ENCODE peak calls at places on chromosomes 7 and 10, in six cellular contexts. D is heart left ventricle, N is mesothelial cell of epicardium, F is brain microvascular endothelial cell, C is BJ, L is WTC11. R is an unnamed sample.

GRCh38 chr7:42869131-42870020 is 42.5 kb downstream of the C7orf25 start:
- DNase-seq in F (peak), C (no peak), L (no peak), D (no peak), N (no peak), R (no peak)

GRCh38 chr10:93152136-93152535 is 78.4 kb downstream of the CYP26A1 start:
- DNase-seq in L (no peak), N (no peak), D (no peak), C (peak), F (peak), R (no peak)

GRCh38 chr10:132591166-132591971 is 53.8 kb downstream of the INPP5A start:
- DNase-seq in N (no peak), L (peak), D (peak), F (peak), C (no peak), R (no peak)

GRCh38 chr7:148987751-148988512 is 40.4 kb downstream of the PDIA4 start:
- DNase-seq in C (no peak), D (no peak), F (no peak), N (no peak), L (no peak), R (no peak)

GRCh38 chr7:1940863-1941262 is 270.8 kb downstream of the ELFN1 start:
- DNase-seq in C (no peak), F (no peak), N (no peak), L (no peak), D (no peak), R (no peak)

GRCh38 chr7:3861941-3862340 is 560.9 kb downstream of the SDK1 start:
- DNase-seq in L (no peak), F (peak), D (peak), C (peak), N (no peak), R (no peak)

GRCh38 chr10:124225468-124226270 is 132.3 kb upstream of the CHST15 start:
- DNase-seq in F (no peak), L (no peak), C (no peak), D (no peak), N (no peak), R (no peak)

GRCh38 chr7:17318146-17318545 is 19.7 kb downstream of the AHR start:
- DNase-seq in F (peak), D (no peak), L (no peak), C (no peak), N (no peak), R (no peak)

GRCh38 chr7:106862317-106863183 is 2.5 kb upstream of the PIK3CG start:
- DNase-seq in D (no peak), N (no peak), L (no peak), C (peak), F (no peak), R (no peak)

GRCh38 chr7:80154656-80155325 is 20.2 kb downstream of the GNAI1 start:
- DNase-seq in N (no peak), C (no peak), F (no peak), L (no peak), D (no peak), R (no peak)

GRCh38 chr7:815284-816216 is 16.7 kb upstream of the SUN1 start:
- DNase-seq in D (peak), C (no peak), F (no peak), L (peak), N (peak), R (peak)

GRCh38 chr7:28272461-28272877 is 91.9 kb upstream of the JAZF1 start:
- DNase-seq in C (no peak), N (no peak), L (peak), D (peak), F (peak), R (no peak)

GRCh38 chr7:142412551-142413193 is 154.8 kb upstream of the PRSS58 start:
- DNase-seq in C (no peak), N (no peak), F (peak), L (peak), D (no peak), R (no peak)

GRCh38 chr10:46304671-46305429 is 18.1 kb downstream of the ANTXRL start:
- DNase-seq in L (no peak), C (no peak), D (no peak), N (no peak), F (no peak), R (no peak)

DNA sequence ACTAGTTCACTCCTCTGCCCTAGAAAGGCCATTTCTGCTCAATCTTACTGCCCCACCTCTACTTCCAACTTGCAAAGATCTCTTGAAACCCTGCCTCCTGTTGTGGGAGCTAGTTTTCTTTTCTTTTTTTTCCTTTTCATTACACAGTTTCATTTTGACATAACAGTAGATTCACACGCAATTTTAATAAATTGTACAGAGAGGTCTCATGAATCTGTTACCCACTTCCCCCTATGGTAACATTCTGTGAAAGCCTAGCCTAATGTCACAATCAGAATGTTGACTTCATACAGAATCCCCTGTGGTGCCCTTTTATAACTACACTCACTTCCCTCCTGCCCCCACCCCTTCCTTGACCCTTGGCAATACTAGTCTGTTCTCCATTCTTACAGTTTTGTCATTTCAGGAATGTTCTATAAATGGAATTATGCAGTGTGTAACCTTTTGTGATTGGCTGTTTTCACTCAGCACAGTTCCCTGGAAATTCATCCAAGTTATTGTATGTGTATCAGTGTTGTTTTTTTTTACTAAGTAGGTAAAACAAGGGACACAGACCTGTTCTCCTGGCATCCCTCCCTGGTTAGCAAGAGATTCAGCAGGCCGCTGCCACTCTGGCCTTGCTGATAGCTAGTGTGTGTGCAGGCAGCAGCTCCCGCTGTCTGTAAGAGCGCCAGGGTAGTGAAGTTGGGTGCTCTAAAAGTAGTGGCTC is 21.5 kb downstream of the CHST3 start:
- DNase-seq in C (peak), N (no peak), F (peak), L (no peak), D (peak), R (no peak)
- TF ChIP-seq CTCF in C (peak), N (no peak), F (no peak), L (no peak), D (no peak), R (no peak)

GRCh38 chr10:110388682-110389052 is 83.9 kb upstream of the SMNDC1 start:
- DNase-seq in D (no peak), N (no peak), C (no peak), F (no peak), L (no peak), R (no peak)
- TF ChIP-seq CTCF in D (no peak), N (no peak), C (peak), F (peak), L (no peak), R (peak)

GRCh38 chr7:22806754-22807153 is 15.9 kb downstream of the TOMM7 start:
- DNase-seq in L (no peak), D (no peak), C (no peak), F (no peak), N (no peak), R (no peak)
- TF ChIP-seq CTCF in L (no peak), D (no peak), C (no peak), F (no peak), N (no peak), R (no peak)

DNA sequence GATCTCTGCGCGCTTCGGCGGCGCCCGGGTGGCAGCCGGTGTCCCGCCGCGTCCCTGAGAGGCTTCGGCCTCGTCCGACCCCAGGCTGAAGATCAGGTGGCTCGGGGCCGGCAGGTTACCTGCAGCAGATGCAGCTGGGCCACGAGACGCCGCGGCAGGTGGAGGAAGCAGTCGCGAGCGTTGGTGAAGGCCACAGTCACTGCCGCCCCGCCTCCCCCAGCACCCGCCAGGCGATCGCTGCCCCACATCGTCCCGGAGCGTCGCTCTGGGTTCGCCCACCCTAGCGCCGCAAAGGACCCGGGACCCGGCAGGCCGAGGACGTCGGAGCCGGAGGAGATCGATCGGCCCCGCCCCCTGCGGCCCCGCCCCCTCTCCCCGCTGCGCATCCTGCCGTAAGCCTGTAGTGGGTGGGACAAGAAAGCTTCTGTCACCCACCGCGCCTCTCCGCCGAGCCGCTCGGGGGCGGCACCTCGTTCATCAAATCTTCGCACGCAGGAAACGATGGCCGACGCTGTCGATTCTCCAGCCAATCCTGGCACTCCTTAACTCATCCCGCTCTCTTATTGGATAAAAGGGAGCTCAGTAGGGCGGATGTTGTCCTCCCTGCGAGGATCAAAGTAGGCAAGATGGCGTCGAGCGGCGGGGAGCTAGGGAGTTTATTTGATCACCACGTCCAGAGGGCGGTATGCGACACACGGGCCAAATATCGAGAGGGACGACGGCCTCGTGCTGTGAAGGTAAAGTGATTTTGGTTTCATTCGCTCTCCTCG is at the start of the genes PEX1 and RBM48:
- DNase-seq in N (peak), D (peak), L (peak), C (peak), F (peak), R (peak)
- TF ChIP-seq CTCF in N (no peak), D (no peak), L (no peak), C (peak), F (peak), R (peak)

DNA sequence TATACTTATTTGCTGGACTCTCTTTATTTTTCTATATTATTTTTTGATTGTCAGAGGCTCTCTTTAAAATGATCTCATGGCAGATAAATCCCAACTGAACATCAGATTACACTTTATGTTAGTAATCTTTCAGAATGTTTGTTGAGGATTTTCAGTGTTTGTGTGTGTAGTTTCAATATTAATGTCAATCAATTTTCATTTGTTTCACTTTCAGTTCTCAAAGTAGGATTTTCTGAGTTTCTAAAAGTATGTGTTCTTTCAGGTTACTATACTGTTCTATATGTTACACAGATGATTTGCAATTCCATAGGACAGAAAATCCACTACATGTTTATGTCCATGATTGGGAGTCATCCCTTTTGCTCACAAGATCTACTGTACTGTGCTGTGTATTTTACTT is 311.9 kb upstream of the POT1 start:
- DNase-seq in F (no peak), N (no peak), C (no peak), L (no peak), D (no peak), R (no peak)
- TF ChIP-seq CTCF in F (no peak), N (no peak), C (no peak), L (no peak), D (no peak), R (no peak)

DNA sequence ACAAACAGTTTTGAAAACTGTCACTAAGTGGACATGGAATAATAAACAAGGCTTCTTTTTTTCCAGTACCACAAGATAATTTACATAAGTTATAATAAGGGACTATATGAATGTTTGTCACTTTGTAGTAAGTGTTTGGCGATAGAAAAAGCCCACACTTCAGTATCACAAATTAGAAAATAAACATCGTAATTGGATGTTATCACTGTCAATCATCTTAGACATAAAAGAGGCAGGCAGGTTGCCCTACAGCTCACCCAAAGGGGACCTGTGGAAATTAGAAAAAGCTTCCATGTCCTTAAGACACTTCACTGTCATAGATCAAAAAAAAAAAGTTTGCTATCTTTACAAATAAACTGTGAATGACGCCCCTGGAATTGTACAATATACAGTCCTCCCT is 3.6 kb upstream of the NOC3L start:
- DNase-seq in F (no peak), N (no peak), D (no peak), C (no peak), L (no peak), R (no peak)
- TF ChIP-seq CTCF in F (no peak), N (no peak), D (no peak), C (no peak), L (no peak), R (no peak)

GRCh38 chr7:14691597-14692203 is 210.9 kb downstream of the DGKB start:
- DNase-seq in N (no peak), F (peak), C (no peak), D (peak), L (peak), R (no peak)
- TF ChIP-seq CTCF in N (peak), F (peak), C (peak), D (peak), L (peak), R (peak)

DNA sequence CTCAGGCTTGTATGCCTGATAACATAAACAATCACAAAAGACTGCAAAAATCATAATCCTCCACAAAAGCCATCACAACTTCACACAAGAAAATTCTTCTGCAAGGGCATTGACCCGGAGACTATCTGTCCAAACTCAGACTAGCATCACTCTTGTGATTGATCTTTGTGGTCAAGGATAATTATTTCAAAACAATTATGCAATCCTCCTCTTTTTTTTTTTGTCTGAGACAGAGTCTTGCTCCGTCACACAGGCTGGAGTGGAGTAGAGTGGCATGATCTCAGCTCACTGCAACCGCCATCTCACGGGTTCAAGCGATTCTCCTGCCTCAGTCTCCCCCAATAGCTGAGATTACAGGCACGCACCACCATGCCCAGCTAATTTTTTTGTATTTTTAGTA is 22.2 kb downstream of the CDNF start:
- DNase-seq in F (no peak), C (no peak), L (no peak), D (no peak), N (no peak), R (no peak)
- TF ChIP-seq CTCF in F (no peak), C (no peak), L (no peak), D (no peak), N (no peak), R (no peak)

GRCh38 chr7:131509781-131510180 is 46.6 kb downstream of the PODXL start:
- DNase-seq in C (no peak), L (no peak), N (no peak), D (no peak), F (no peak), R (no peak)

GRCh38 chr7:131511774-131512535 is 44.5 kb downstream of the PODXL start:
- DNase-seq in L (no peak), F (no peak), C (no peak), N (no peak), D (peak), R (no peak)

GRCh38 chr7:131517218-131517923 is 39.1 kb downstream of the PODXL start:
- DNase-seq in C (no peak), D (no peak), F (no peak), L (no peak), N (no peak), R (no peak)

GRCh38 chr7:131511071-131511470 is 45.4 kb downstream of the PODXL start:
- DNase-seq in C (no peak), L (no peak), D (no peak), F (no peak), N (no peak), R (no peak)

DNA sequence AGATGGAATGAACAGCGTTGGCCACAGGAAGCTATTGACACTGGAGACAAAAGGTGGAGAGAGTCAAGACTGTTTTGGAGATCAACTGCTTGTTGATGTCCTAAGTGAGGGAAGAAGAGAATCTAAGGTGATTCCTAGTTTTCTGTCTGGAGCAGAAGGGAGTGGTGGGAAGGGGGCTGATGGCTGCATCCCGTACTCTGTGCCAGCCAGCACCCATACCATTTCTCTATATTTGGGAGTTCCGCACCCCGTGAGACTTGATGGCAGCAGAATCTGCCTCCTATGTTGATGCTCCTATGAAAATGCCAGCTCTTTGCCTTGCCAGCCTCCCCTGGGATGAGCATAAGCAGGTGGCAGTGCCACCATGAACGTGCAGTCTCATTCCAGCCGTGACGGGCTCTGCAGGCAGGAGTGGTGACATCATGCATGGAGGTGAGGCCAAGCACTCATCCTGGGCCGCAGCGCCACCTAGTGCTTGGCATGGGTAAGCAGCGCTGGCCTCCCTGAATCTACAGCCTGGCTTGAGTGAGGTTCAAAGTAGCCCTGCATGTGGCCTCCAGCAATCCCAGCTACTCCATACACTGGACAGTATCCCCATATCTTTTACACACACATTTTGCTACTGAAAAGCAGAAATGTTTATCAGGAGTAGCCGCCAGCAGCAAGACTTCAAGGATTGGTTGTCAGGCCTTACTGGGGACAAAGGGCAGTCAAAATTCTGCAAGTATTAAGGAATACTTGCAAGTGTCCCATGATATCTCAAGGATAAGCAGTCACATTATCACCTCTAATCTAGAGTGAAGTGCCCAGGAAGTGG is 43.0 kb downstream of the PODXL start:
- DNase-seq in L (peak), N (peak), F (peak), C (no peak), D (peak), R (peak)
- TF ChIP-seq CTCF in L (peak), N (peak), F (peak), C (peak), D (peak), R (peak)

GRCh38 chr7:156827587-156828203 is 65.3 kb downstream of the LMBR1 start:
- DNase-seq in D (no peak), F (peak), L (no peak), C (no peak), N (no peak), R (no peak)
- TF ChIP-seq CTCF in D (peak), F (peak), L (peak), C (peak), N (peak), R (peak)

R was measured in type B pancreatic cell.